ENCODE peak calls at places on chromosomes 2 and 18, in ten cellular contexts. One of them, this sample, is unnamed.

GRCh38 chr18:5051207-5051606 is 145.8 kb downstream of the AKAIN1 start:
- DNase-seq in heart left ventricle: no peak
- DNase-seq in MM.1S: no peak
- DNase-seq in OCI-LY7: no peak
- DNase-seq in astrocyte: no peak
- DNase-seq in tibial artery: no peak
- DNase-seq in brain microvascular endothelial cell: no peak
- DNase-seq in GM12878: no peak
- DNase-seq in A549: no peak
- DNase-seq in aorta: no peak
- DNase-seq in this sample: no peak

GRCh38 chr18:8188196-8188595 is 421.0 kb upstream of the RAB12 start:
- DNase-seq in heart left ventricle: no peak
- DNase-seq in aorta: no peak
- DNase-seq in astrocyte: peak; percentile 77
- DNase-seq in brain microvascular endothelial cell: peak; percentile 78
- DNase-seq in A549: no peak
- DNase-seq in MM.1S: no peak
- DNase-seq in tibial artery: no peak
- DNase-seq in OCI-LY7: no peak
- DNase-seq in GM12878: no peak
- DNase-seq in this sample: no peak

GRCh38 chr2:38702413-38702812 is 36.5 kb downstream of the GALM start:
- DNase-seq in aorta: no peak
- DNase-seq in tibial artery: peak; percentile 37
- DNase-seq in OCI-LY7: no peak
- DNase-seq in A549: peak; percentile 16
- DNase-seq in GM12878: no peak
- DNase-seq in astrocyte: peak; percentile 96
- DNase-seq in brain microvascular endothelial cell: peak; percentile 82
- DNase-seq in MM.1S: no peak
- DNase-seq in heart left ventricle: no peak
- DNase-seq in this sample: no peak

GRCh38 chr18:31489311-31489710 is 8.7 kb upstream of the DSG2 start:
- DNase-seq in MM.1S: no peak
- DNase-seq in OCI-LY7: no peak
- DNase-seq in brain microvascular endothelial cell: no peak
- DNase-seq in aorta: no peak
- DNase-seq in tibial artery: no peak
- DNase-seq in A549: no peak
- DNase-seq in GM12878: no peak
- DNase-seq in heart left ventricle: no peak
- DNase-seq in astrocyte: peak; percentile 44
- DNase-seq in this sample: no peak

GRCh38 chr2:24382363-24383021 is 22.2 kb upstream of the ITSN2 start:
- DNase-seq in tibial artery: peak; percentile 71
- DNase-seq in brain microvascular endothelial cell: peak; percentile 53
- DNase-seq in MM.1S: peak; percentile 63
- DNase-seq in OCI-LY7: peak; percentile 79
- DNase-seq in aorta: no peak
- DNase-seq in astrocyte: peak; percentile 16
- DNase-seq in heart left ventricle: peak; percentile 47
- DNase-seq in A549: peak; percentile 79
- DNase-seq in GM12878: no peak
- DNase-seq in this sample: peak; percentile 23

GRCh38 chr2:166375736-166376487 is at the start of gene SCN9A:
- DNase-seq in heart left ventricle: peak; percentile 85
- DNase-seq in brain microvascular endothelial cell: peak; percentile 42
- DNase-seq in GM12878: no peak
- DNase-seq in A549: peak; percentile 92
- DNase-seq in OCI-LY7: no peak
- DNase-seq in tibial artery: peak; percentile 79
- DNase-seq in aorta: peak; percentile 91
- DNase-seq in MM.1S: peak; percentile 86
- DNase-seq in astrocyte: peak; percentile 89
- DNase-seq in this sample: no peak

GRCh38 chr2:239269173-239269865 is 131.5 kb downstream of the HDAC4 start:
- DNase-seq in aorta: peak; percentile 63
- DNase-seq in tibial artery: peak; percentile 20
- DNase-seq in OCI-LY7: no peak
- DNase-seq in astrocyte: no peak
- DNase-seq in GM12878: no peak
- DNase-seq in heart left ventricle: peak; percentile 9
- DNase-seq in MM.1S: no peak
- DNase-seq in A549: no peak
- DNase-seq in brain microvascular endothelial cell: no peak
- DNase-seq in this sample: no peak

GRCh38 chr2:157938556-157938955 is 62.4 kb upstream of the ACVR1 start:
- DNase-seq in brain microvascular endothelial cell: peak; percentile 7
- DNase-seq in MM.1S: no peak
- DNase-seq in A549: no peak
- DNase-seq in GM12878: no peak
- DNase-seq in aorta: no peak
- DNase-seq in heart left ventricle: no peak
- DNase-seq in tibial artery: no peak
- DNase-seq in OCI-LY7: no peak
- DNase-seq in astrocyte: peak; percentile 60
- DNase-seq in this sample: no peak

GRCh38 chr2:212536385-212537310 is 2.0 kb downstream of the ERBB4 start:
- DNase-seq in OCI-LY7: no peak
- DNase-seq in aorta: peak; percentile 74
- DNase-seq in heart left ventricle: peak; percentile 20
- DNase-seq in GM12878: no peak
- DNase-seq in astrocyte: no peak
- DNase-seq in brain microvascular endothelial cell: no peak
- DNase-seq in MM.1S: no peak
- DNase-seq in tibial artery: peak; percentile 64
- DNase-seq in A549: no peak
- DNase-seq in this sample: no peak

GRCh38 chr2:181457741-181458425 is 697 bp downstream of the ITGA4 start:
- DNase-seq in tibial artery: peak; percentile 66
- DNase-seq in aorta: peak; percentile 74
- DNase-seq in brain microvascular endothelial cell: peak; percentile 41
- DNase-seq in MM.1S: peak; percentile 78
- DNase-seq in astrocyte: peak; percentile 40
- DNase-seq in A549: no peak
- DNase-seq in OCI-LY7: peak; percentile 67
- DNase-seq in GM12878: no peak
- DNase-seq in heart left ventricle: peak; percentile 29
- DNase-seq in this sample: peak; percentile 11

GRCh38 chr18:24208270-24209035 is 69.6 kb downstream of the CABYR start:
- DNase-seq in heart left ventricle: no peak
- DNase-seq in brain microvascular endothelial cell: no peak
- DNase-seq in tibial artery: no peak
- DNase-seq in GM12878: no peak
- DNase-seq in MM.1S: no peak
- DNase-seq in OCI-LY7: no peak
- DNase-seq in astrocyte: peak; percentile 65
- DNase-seq in aorta: no peak
- DNase-seq in A549: no peak
- DNase-seq in this sample: no peak

DNA sequence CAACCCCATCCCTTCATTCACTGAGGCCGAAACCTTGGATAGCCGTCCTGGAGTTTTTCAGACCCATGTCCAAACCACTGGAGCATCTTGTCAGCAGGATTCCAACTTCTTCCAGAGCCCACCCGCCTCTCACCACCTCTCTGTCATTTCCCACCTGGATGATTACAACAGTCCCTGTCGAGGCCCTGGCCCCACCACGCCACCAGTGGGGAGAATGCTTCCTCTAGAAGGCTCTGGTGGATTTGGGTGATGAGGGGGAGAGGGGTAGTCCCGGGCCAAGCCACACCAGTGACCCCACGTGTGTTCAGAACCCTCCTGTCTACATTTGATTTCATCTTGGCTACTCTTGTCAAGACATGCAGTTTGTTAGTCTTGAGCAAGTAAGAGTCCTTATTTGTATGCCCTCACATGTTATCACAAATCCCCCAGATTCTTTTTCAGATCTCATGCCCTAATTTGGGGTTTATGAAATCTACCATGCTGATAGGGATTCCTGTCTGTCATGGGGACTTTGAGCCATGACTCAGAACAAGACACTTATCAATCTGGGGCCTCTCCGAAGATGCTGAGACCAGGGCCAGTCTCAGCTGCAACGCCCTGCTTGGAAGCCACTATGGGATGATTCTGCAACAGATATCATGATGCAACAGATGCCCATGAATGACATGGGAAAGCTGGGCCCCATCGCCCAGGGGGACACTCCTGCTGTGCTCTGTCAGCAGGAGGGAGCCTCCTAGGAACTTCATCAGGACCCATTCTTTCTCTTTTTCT is 186.1 kb downstream of the ZFP36L2 start:
- DNase-seq in heart left ventricle: no peak
- DNase-seq in brain microvascular endothelial cell: no peak
- DNase-seq in MM.1S: no peak
- DNase-seq in tibial artery: peak; percentile 55
- DNase-seq in aorta: peak; percentile 67
- DNase-seq in OCI-LY7: no peak
- DNase-seq in A549: peak; percentile 71
- DNase-seq in astrocyte: no peak
- DNase-seq in GM12878: no peak
- DNase-seq in this sample: no peak
- H3K27ac ChIP-seq in heart left ventricle: no peak overlapping the region
- H3K27ac ChIP-seq in brain microvascular endothelial cell: no peak overlapping the region
- H3K27ac ChIP-seq in MM.1S: no peak overlapping the region
- H3K27ac ChIP-seq in tibial artery: no peak overlapping the region
- H3K27ac ChIP-seq in aorta: no peak overlapping the region
- H3K27ac ChIP-seq in OCI-LY7: no peak overlapping the region
- H3K27ac ChIP-seq in A549: peak overlapping the region; percentile 90
- H3K27ac ChIP-seq in astrocyte: no peak overlapping the region
- H3K27ac ChIP-seq in GM12878: no peak overlapping the region
- H3K27ac ChIP-seq in this sample: no peak overlapping the region

DNA sequence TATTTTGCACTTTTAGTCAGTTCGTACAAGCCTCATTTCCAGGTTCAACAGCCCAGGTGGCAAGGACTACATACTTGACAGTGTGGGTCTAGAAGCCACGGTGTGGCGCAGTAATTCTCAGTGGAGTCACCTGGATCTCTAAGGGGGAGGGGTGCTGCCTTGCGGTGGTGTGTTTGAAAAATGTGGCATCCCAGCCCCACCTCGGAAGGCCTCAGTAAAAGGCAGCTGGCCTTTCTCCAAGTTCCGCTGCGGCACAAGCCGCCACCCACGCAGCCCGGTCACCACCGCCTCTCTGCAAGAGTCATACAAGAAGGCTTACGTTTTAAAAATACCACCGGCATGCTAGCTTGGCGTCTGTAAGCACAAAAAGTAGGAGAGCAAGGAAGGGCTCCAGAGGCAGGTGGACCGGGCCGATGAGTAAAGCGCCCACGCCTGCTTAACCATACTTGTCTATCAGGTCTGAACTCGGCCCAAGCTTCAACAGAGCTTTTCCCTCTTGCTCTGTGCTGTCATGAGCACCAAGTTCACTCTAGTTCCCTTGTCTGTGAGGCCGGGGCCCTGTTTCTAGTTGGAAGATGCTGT is 49.5 kb downstream of the SPRED2 start:
- DNase-seq in aorta: peak; percentile 94
- DNase-seq in MM.1S: peak; percentile 95
- DNase-seq in heart left ventricle: peak; percentile 86
- DNase-seq in OCI-LY7: peak; percentile 85
- DNase-seq in brain microvascular endothelial cell: peak; percentile 97
- DNase-seq in A549: peak; percentile 74
- DNase-seq in GM12878: no peak
- DNase-seq in tibial artery: peak; percentile 83
- DNase-seq in astrocyte: peak; percentile 99
- DNase-seq in this sample: peak; percentile 36
- H3K4me3 ChIP-seq in aorta: no peak overlapping the region
- H3K4me3 ChIP-seq in MM.1S: peak overlapping the region; percentile 23
- H3K4me3 ChIP-seq in heart left ventricle: peak overlapping the region; percentile 14
- H3K4me3 ChIP-seq in OCI-LY7: peak overlapping the region; percentile 51
- H3K4me3 ChIP-seq in brain microvascular endothelial cell: peak overlapping the region; percentile 5
- H3K4me3 ChIP-seq in A549: no peak overlapping the region
- H3K4me3 ChIP-seq in GM12878: no peak overlapping the region
- H3K4me3 ChIP-seq in tibial artery: peak overlapping the region; percentile 21
- H3K4me3 ChIP-seq in astrocyte: peak overlapping the region; percentile 26
- H3K4me3 ChIP-seq in this sample: peak overlapping the region; percentile 4

DNA sequence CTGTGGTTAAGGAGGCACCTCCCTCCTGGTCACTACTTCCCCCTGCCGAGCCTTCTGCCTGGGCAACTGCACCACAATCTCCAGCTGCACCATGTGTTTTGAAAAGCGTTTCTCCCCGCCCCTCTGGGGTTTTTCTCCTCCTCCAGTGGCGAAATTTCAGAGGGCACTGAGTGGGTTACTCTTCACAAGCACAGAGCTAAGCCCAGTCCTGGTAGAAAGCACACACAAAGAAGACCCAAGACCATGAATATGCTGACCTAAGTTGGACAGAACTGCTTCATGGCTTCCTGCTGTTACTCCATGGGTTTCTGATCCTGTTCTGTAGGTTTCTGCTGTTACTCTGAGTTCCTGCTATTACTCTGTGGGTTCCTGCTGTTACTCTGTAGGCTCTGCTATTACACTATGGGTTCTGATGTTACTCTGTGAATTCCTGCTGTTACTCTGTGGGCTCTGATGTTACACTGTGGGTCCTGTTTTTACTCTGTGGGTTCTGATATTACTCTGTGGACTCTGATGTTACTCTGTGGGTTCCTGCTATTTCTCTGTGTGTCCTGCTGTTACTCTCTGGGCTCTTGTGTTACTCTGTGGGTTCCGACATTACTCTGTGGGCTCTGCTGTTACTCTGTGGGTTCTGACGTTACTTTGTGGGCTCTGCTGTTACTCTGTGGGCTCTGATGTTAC is 216.6 kb downstream of the RTP5 start:
- DNase-seq in GM12878: peak; percentile 48
- DNase-seq in A549: no peak
- DNase-seq in astrocyte: no peak
- DNase-seq in heart left ventricle: peak; percentile 81
- DNase-seq in aorta: no peak
- DNase-seq in OCI-LY7: peak; percentile 50
- DNase-seq in tibial artery: peak; percentile 76
- DNase-seq in MM.1S: peak; percentile 64
- DNase-seq in brain microvascular endothelial cell: no peak
- DNase-seq in this sample: no peak
- H3K27ac ChIP-seq in GM12878: peak overlapping the region; percentile 70
- H3K27ac ChIP-seq in A549: peak overlapping the region; percentile 4
- H3K27ac ChIP-seq in astrocyte: no peak overlapping the region
- H3K27ac ChIP-seq in heart left ventricle: peak overlapping the region; percentile 50
- H3K27ac ChIP-seq in aorta: no peak overlapping the region
- H3K27ac ChIP-seq in OCI-LY7: peak overlapping the region; percentile 22
- H3K27ac ChIP-seq in tibial artery: no peak overlapping the region
- H3K27ac ChIP-seq in MM.1S: peak overlapping the region; percentile 60
- H3K27ac ChIP-seq in brain microvascular endothelial cell: no peak overlapping the region
- H3K27ac ChIP-seq in this sample: no peak overlapping the region

DNA sequence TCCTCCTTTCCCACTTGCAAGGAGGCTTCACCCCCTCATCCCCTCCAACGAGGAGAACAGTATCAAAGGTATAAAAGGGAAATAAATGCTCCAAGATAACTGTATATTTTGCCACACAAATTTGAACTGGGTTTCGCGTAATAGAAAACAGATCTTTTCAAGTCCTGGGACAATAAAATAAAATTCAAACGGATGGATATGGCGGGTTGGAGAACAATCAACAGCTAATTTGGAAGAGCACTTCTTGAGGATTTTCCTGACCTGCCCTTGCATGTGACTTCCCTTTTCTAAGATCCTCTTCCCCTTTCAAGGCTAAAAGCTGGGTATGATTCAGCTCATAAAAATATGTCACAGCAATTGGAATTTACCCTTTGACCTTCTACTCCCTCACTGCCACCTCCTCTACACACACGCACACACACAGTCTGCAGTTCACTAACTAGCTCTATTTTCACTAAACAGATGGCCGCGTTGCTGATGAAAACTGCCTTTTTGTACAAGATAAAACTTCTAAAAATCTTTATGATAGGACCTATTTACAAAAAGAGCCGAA is 386.9 kb downstream of the FIGN start:
- DNase-seq in MM.1S: no peak
- DNase-seq in aorta: no peak
- DNase-seq in heart left ventricle: peak; percentile 18
- DNase-seq in tibial artery: no peak
- DNase-seq in GM12878: no peak
- DNase-seq in brain microvascular endothelial cell: peak; percentile 76
- DNase-seq in OCI-LY7: no peak
- DNase-seq in astrocyte: peak; percentile 67
- DNase-seq in A549: peak; percentile 91
- DNase-seq in this sample: no peak
- H3K4me3 ChIP-seq in MM.1S: no peak overlapping the region
- H3K4me3 ChIP-seq in aorta: no peak overlapping the region
- H3K4me3 ChIP-seq in heart left ventricle: peak overlapping the region; percentile 54
- H3K4me3 ChIP-seq in tibial artery: peak overlapping the region; percentile 47
- H3K4me3 ChIP-seq in GM12878: no peak overlapping the region
- H3K4me3 ChIP-seq in brain microvascular endothelial cell: peak overlapping the region; percentile 42
- H3K4me3 ChIP-seq in OCI-LY7: no peak overlapping the region
- H3K4me3 ChIP-seq in astrocyte: peak overlapping the region; percentile 50
- H3K4me3 ChIP-seq in A549: peak overlapping the region; percentile 44
- H3K4me3 ChIP-seq in this sample: no peak overlapping the region

This sample was measured in effector memory CD4-positive, alpha-beta T cell.